ENCODE peak calls at places on chromosomes 16 and 17, in six cellular contexts. O is prostate gland; I is dorsolateral prefrontal cortex; Q is AML-193; C is stimulated activated CD8-positive, alpha-beta memory T cell treated with anti-CD3 and anti-CD28 coated beads, Interleukin-7, amount 100 ng/mL, for 1 hour; A is HCT116. S is an unnamed sample.

GRCh38 chr16:72443809-72444208 is 271.9 kb upstream of the PMFBP1 start:
- DNase-seq in O (no peak), I (no peak), C (no peak), A (no peak), Q (no peak), S (no peak)

GRCh38 chr17:63941162-63941561 is 9.0 kb upstream of the CD79B start:
- DNase-seq in C (no peak), Q (no peak), A (no peak), O (no peak), I (no peak), S (no peak)

GRCh38 chr17:11671151-11671550 is 72.9 kb downstream of the DNAH9 start:
- DNase-seq in O (no peak), A (no peak), C (no peak), Q (no peak), I (no peak), S (no peak)

GRCh38 chr16:4293822-4294457 is 21.1 kb upstream of the TFAP4 start:
- DNase-seq in Q (no peak), O (peak; percentile 64), I (no peak), C (no peak), A (no peak), S (no peak)

GRCh38 chr16:12257926-12258561 is 281.5 kb downstream of the SNX29 start:
- DNase-seq in Q (no peak), A (no peak), O (no peak), I (no peak), C (no peak), S (no peak)

GRCh38 chr17:70204431-70204830 is 35.1 kb downstream of the KCNJ2 start:
- DNase-seq in I (no peak), A (no peak), O (no peak), C (no peak), Q (no peak), S (no peak)

GRCh38 chr17:62778990-62779681 is 29.0 kb downstream of the MARCHF10 start:
- DNase-seq in O (peak; percentile 14), Q (no peak), A (peak; percentile 88), C (no peak), I (no peak), S (no peak)

GRCh38 chr16:56999409-57000270 is 10.3 kb downstream of the NLRC5 start:
- DNase-seq in C (no peak), A (no peak), Q (no peak), I (no peak), O (no peak), S (no peak)

GRCh38 chr17:11921296-11921695 is 76.0 kb downstream of the ZNF18 start:
- DNase-seq in I (no peak), C (no peak), Q (no peak), O (no peak), A (no peak), S (no peak)

GRCh38 chr16:78961464-78961863 is 639.1 kb downstream of the MAF start:
- DNase-seq in Q (no peak), C (no peak), O (no peak), I (no peak), A (no peak), S (no peak)

GRCh38 chr17:31835984-31836383 is 23.1 kb downstream of the COPRS start:
- DNase-seq in O (no peak), Q (no peak), I (no peak), A (no peak), C (no peak), S (no peak)

GRCh38 chr17:6796887-6797490 is 21.0 kb downstream of the FBXO39 start:
- DNase-seq in A (no peak), C (no peak), I (no peak), O (no peak), Q (no peak), S (no peak)

GRCh38 chr17:15086776-15087175 is 178.3 kb downstream of the PMP22 start:
- DNase-seq in Q (no peak), O (no peak), C (no peak), I (no peak), A (no peak), S (no peak)

GRCh38 chr17:16920628-16921020 is 51.3 kb downstream of the TNFRSF13B start:
- DNase-seq in I (no peak), C (no peak), A (no peak), O (no peak), Q (no peak), S (no peak)

GRCh38 chr16:85750827-85751641 is at the start of gene C16orf74:
- DNase-seq in I (no peak), A (no peak), O (peak; percentile 23), C (no peak), Q (peak; percentile 17), S (no peak)

GRCh38 chr17:41544497-41544896 is 16.4 kb upstream of the KRT19 start:
- DNase-seq in A (no peak), Q (no peak), O (no peak), C (no peak), I (no peak), S (no peak)

GRCh38 chr17:37844158-37844976 is 79.8 kb upstream of the TBC1D3K start:
- DNase-seq in C (no peak), I (no peak), A (peak; percentile 48), Q (peak; percentile 88), O (peak; percentile 30), S (no peak)

GRCh38 chr17:77622627-77623026 is 335.9 kb upstream of the TNRC6C start:
- DNase-seq in I (no peak), Q (no peak), A (no peak), C (no peak), O (no peak), S (no peak)

GRCh38 chr17:339193-340061 is 13.2 kb downstream of the RPH3AL start:
- DNase-seq in A (no peak), Q (no peak), I (no peak), O (no peak), C (no peak), S (no peak)

GRCh38 chr16:3650631-3651265 is 3.7 kb upstream of the DNASE1 start:
- DNase-seq in Q (no peak), A (no peak), O (no peak), I (no peak), C (no peak), S (no peak)

GRCh38 chr16:60674241-60674640 is 1362.0 kb downstream of the CDH8 start:
- DNase-seq in O (no peak), A (no peak), C (no peak), I (no peak), Q (no peak), S (no peak)

GRCh38 chr16:86051376-86052114 is 152.6 kb downstream of the IRF8 start:
- DNase-seq in Q (no peak), O (no peak), A (no peak), C (no peak), I (no peak), S (no peak)